ENCODE peak calls at places on chromosomes 3 and 15, in seven cellular contexts. O is GM23338, C is prostate gland, F is transverse colon, G is suprapubic skin, A is GM12878, H is Panc1. Y is an unnamed sample.

GRCh38 chr3:105254154-105254553 is 112.6 kb upstream of the ALCAM start:
- DNase-seq in O (no peak), C (no peak), F (no peak), G (no peak), A (no peak), H (no peak), Y (no peak)

GRCh38 chr15:60774829-60775228 is 295.9 kb upstream of the ICE2 start:
- DNase-seq in O (no peak), C (no peak), F (no peak), G (no peak), A (no peak), H (no peak), Y (no peak)

GRCh38 chr3:148023994-148024393 is 614.8 kb downstream of the ZIC1 start:
- DNase-seq in O (no peak), C (no peak), F (no peak), G (no peak), A (no peak), H (no peak), Y (no peak)

GRCh38 chr15:87207251-87207650 is 1049.3 kb downstream of the NTRK3 start:
- DNase-seq in O (no peak), C (no peak), F (no peak), G (no peak), A (no peak), H (no peak), Y (no peak)

GRCh38 chr3:193132923-193133463 is 108.0 kb upstream of the PLAAT1 start:
- DNase-seq in O (no peak), C (no peak), F (no peak), G (no peak), A (no peak), H (no peak), Y (no peak)

GRCh38 chr3:13161021-13161759 is 88.0 kb upstream of the IQSEC1 start:
- DNase-seq in O (peak), C (no peak), F (no peak), G (peak), A (no peak), H (no peak), Y (no peak)

GRCh38 chr3:15923640-15924405 is 126.0 kb upstream of the ANKRD28 start:
- DNase-seq in O (no peak), C (no peak), F (no peak), G (no peak), A (no peak), H (no peak), Y (no peak)

GRCh38 chr15:86743283-86743903 is 663.7 kb downstream of the AGBL1 start:
- DNase-seq in O (peak), C (peak), F (peak), G (no peak), A (no peak), H (peak), Y (no peak)

GRCh38 chr3:152574461-152575079 is 260.4 kb upstream of the P2RY1 start:
- DNase-seq in O (peak), C (peak), F (peak), G (no peak), A (peak), H (peak), Y (peak)

GRCh38 chr15:84773716-84774115 is 25.3 kb downstream of the ZNF592 start:
- DNase-seq in O (no peak), C (no peak), F (no peak), G (no peak), A (no peak), H (no peak), Y (peak)

GRCh38 chr3:120450261-120450913 is 405 bp downstream of the FSTL1 start:
- DNase-seq in O (peak), C (peak), F (peak), G (peak), A (no peak), H (no peak), Y (no peak)

GRCh38 chr15:70158996-70159355 is 61.3 kb upstream of the TLE3 start:
- DNase-seq in O (no peak), C (no peak), F (no peak), G (no peak), A (no peak), H (no peak), Y (no peak)

GRCh38 chr3:127732879-127733350 is 60.2 kb downstream of the ABTB1 start:
- DNase-seq in O (no peak), C (no peak), F (no peak), G (no peak), A (no peak), H (no peak), Y (peak)

GRCh38 chr3:42747581-42747980 is 25.5 kb downstream of the CCDC13 start:
- DNase-seq in O (no peak), C (no peak), F (no peak), G (no peak), A (no peak), H (no peak), Y (no peak)

GRCh38 chr3:56962200-56962599 is 98.3 kb upstream of the SPATA12 start:
- DNase-seq in O (no peak), C (no peak), F (no peak), G (no peak), A (no peak), H (no peak), Y (no peak)

GRCh38 chr3:53195602-53196574 is 34.9 kb downstream of the PRKCD start:
- DNase-seq in O (peak), C (no peak), F (peak), G (no peak), A (no peak), H (no peak), Y (peak)

GRCh38 chr3:153043729-153044314 is 118.2 kb upstream of the RAP2B start:
- DNase-seq in O (no peak), C (no peak), F (no peak), G (no peak), A (no peak), H (no peak), Y (no peak)

GRCh38 chr3:61828880-61829279 is 267.5 kb downstream of the PTPRG start:
- DNase-seq in O (no peak), C (no peak), F (no peak), G (no peak), A (no peak), H (no peak), Y (no peak)

GRCh38 chr3:193744822-193745684 is 152.0 kb downstream of the OPA1 start:
- DNase-seq in O (no peak), C (no peak), F (no peak), G (no peak), A (no peak), H (no peak), Y (no peak)

GRCh38 chr3:172557515-172558220 is 34.4 kb upstream of the TNFSF10 start:
- DNase-seq in O (no peak), C (no peak), F (no peak), G (no peak), A (no peak), H (no peak), Y (no peak)

GRCh38 chr3:16203031-16203430 is 28.6 kb downstream of the GALNT15 start:
- DNase-seq in O (no peak), C (no peak), F (no peak), G (peak), A (no peak), H (no peak), Y (no peak)

GRCh38 chr3:64496786-64497560 is 190.8 kb downstream of the ADAMTS9 start:
- DNase-seq in O (no peak), C (no peak), F (no peak), G (no peak), A (no peak), H (no peak), Y (no peak)

GRCh38 chr15:78929536-78930264 is 15.1 kb downstream of the CTSH start:
- DNase-seq in O (no peak), C (peak), F (no peak), G (no peak), A (no peak), H (no peak), Y (no peak)

GRCh38 chr3:5035692-5036535 is 56.7 kb downstream of the BHLHE40 start:
- DNase-seq in O (no peak), C (no peak), F (no peak), G (no peak), A (no peak), H (no peak), Y (no peak)

GRCh38 chr3:151638555-151638954 is 95.2 kb upstream of the AADACL2 start:
- DNase-seq in O (no peak), C (no peak), F (no peak), G (no peak), A (no peak), H (no peak), Y (no peak)

GRCh38 chr15:79244876-79245275 is 37.6 kb upstream of the ANKRD34C start:
- DNase-seq in O (no peak), C (no peak), F (no peak), G (no peak), A (no peak), H (no peak), Y (no peak)

DNA sequence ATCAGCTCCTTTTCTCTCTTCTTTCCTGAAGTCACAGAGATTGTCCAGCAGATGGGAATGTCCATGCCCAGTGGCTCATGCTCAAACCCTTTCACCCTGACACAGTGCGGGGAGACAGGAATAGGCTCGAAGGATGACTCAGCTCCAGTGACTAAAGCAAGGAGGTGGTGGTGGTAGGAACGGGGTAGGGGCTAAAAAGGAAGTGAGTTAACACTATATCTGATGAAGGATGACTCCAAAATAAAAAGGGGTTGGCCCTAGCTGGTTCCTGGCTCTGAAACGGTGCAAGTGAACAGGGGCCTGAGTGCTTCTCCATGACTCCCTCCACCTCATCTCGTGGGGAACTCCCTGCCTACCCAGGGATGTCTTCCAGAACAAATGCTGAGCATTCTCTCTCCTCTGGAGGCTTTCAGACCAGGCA is 167.4 kb upstream of the LPP start:
- DNase-seq in O (no peak), C (no peak), F (no peak), G (no peak), A (no peak), H (peak), Y (peak)
- TF ChIP-seq CTCF in O (no peak), C (no peak), F (no peak), G (no peak), A (no peak), H (no peak), Y (no peak)

DNA sequence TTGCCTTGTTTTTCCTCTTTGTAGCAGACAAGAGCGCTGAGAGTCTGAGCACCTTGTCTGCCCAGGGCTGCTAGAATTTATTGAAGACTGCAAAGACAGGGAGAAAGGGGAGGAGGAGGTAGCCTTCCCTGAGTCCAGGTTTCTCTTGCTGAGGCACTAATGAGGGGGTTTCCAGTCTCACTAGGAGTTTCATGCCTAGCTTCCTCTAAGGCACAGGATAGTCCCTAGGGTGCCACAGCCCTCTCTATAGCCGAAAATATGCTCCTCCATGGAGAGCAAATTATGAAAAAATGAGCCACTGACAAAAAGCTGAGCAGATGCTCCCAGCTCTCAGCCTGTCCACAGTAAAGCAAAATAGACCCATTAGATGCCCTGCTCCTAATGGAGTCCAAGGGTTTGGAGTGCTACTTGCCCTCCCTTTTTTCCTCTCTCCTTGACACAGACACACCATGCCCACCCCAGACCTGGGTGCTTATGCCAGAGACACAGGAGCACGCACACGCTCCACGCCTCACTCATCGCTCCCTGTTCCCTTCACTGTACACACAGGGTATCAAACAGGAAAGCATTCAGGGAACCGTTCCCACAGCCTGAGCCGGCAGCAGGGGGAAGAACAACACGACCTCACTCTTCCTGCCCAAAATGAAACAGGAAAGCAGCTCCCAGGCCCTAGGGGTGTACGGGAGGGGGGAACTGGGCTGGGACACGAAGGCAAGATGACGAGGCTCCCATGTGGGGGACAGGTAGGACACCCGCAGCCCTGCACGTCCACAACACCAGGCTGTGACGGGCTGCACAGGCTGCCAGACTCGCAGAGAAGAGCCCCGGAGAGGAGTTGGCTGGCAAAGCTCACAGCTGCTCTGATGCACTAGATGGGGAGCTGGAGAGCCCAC is 11.0 kb downstream of the DLL4 start:
- DNase-seq in O (no peak), C (no peak), F (no peak), G (no peak), A (peak), H (no peak), Y (peak)
- TF ChIP-seq POLR2AphosphoS5 in O (no peak), C (no peak), F (no peak), G (no peak), A (no peak), H (no peak), Y (no peak)

DNA sequence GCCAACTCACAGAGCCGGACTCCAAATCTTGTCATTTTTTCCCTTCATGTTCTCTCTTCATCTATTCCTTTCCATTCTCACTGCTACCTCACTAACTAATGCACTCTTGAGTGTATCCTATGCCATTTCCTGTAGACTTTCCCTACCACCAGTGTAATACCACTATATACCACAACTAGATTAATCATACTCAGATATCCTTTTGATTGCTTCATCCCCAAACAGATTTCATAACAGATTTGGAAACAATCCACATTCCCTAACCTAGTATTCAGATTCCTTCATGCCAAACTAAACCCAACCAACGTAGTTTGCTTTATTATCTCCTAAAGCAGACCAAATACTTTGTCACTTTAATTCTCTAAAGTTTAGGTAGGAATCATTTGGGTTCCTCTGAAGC is 2.6 kb upstream of the PLOD2 start:
- DNase-seq in O (no peak), C (no peak), F (no peak), G (no peak), A (no peak), H (peak), Y (no peak)
- TF ChIP-seq CTCF in O (no peak), C (no peak), F (peak), G (no peak), A (no peak), H (peak), Y (no peak)

GRCh38 chr15:40323239-40323952 is at the start of gene INAFM2:
- DNase-seq in O (peak), C (peak), F (peak), G (peak), A (peak), H (no peak), Y (peak)
- TF ChIP-seq POLR2AphosphoS5 in O (no peak), C (peak), F (peak), G (no peak), A (no peak), H (no peak), Y (no peak)

DNA sequence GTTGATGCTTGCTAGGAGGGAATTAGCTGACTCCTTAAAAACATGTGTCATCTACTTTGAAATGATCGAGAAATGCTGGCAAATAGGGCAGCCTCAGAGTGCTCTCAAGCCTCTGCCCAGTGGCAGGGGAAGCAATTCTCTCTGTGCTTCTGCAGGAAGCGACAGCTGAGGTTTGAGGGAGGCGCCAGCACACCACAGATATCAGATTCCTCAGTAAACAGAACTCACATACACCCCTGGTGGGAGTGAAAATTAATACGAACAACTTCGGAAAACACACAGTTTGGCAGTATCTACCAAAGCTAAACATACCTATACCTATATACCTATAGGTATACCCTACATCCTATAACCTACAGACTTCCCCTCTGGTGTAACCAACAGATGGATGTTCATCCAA is 61.3 kb downstream of the NSMCE3 start:
- DNase-seq in O (no peak), C (peak), F (no peak), G (no peak), A (no peak), H (no peak), Y (no peak)
- TF ChIP-seq CTCF in O (peak), C (no peak), F (no peak), G (no peak), A (no peak), H (no peak), Y (no peak)